ENCODE peak calls at places on chromosomes 16 and 17, in ten cellular contexts. W, B, Y, D, Q, O, X, F, H and Z are unnamed samples.

GRCh38 chr16:80718480-80719220 is 85.7 kb downstream of the CDYL2 start:
- DNase-seq in W (peak), B (no peak), Y (peak), D (peak), Q (no peak), O (no peak), X (peak), F (no peak), H (no peak), Z (no peak)

GRCh38 chr17:51687887-51688286 is 427.5 kb downstream of the UTP18 start:
- DNase-seq in W (no peak), B (no peak), Y (no peak), D (no peak), Q (no peak), O (no peak), X (no peak), F (no peak), H (no peak), Z (no peak)

GRCh38 chr17:78324391-78325075 is 35.3 kb downstream of the SOCS3 start:
- DNase-seq in W (peak), B (no peak), Y (peak), D (peak), Q (peak), O (peak), X (peak), F (peak), H (peak), Z (peak)

GRCh38 chr17:57696050-57696449 is 49.0 kb downstream of the CCDC182 start:
- DNase-seq in W (no peak), B (no peak), Y (no peak), D (no peak), Q (no peak), O (peak), X (no peak), F (no peak), H (no peak), Z (no peak)

GRCh38 chr16:55116165-55116894 is 185.7 kb downstream of the IRX5 start:
- DNase-seq in W (peak), B (no peak), Y (no peak), D (no peak), Q (no peak), O (no peak), X (no peak), F (no peak), H (no peak), Z (no peak)

GRCh38 chr17:79977711-79978544 is 57.7 kb downstream of the TBC1D16 start:
- DNase-seq in W (peak), B (no peak), Y (no peak), D (no peak), Q (no peak), O (no peak), X (peak), F (no peak), H (peak), Z (no peak)

GRCh38 chr17:48610282-48611211 is at the start of gene HOXB7:
- DNase-seq in W (no peak), B (peak), Y (no peak), D (no peak), Q (peak), O (no peak), X (peak), F (peak), H (peak), Z (no peak)

GRCh38 chr16:3863587-3863986 is 16.9 kb downstream of the CREBBP start:
- DNase-seq in W (no peak), B (no peak), Y (no peak), D (no peak), Q (no peak), O (no peak), X (no peak), F (no peak), H (no peak), Z (no peak)

DNA sequence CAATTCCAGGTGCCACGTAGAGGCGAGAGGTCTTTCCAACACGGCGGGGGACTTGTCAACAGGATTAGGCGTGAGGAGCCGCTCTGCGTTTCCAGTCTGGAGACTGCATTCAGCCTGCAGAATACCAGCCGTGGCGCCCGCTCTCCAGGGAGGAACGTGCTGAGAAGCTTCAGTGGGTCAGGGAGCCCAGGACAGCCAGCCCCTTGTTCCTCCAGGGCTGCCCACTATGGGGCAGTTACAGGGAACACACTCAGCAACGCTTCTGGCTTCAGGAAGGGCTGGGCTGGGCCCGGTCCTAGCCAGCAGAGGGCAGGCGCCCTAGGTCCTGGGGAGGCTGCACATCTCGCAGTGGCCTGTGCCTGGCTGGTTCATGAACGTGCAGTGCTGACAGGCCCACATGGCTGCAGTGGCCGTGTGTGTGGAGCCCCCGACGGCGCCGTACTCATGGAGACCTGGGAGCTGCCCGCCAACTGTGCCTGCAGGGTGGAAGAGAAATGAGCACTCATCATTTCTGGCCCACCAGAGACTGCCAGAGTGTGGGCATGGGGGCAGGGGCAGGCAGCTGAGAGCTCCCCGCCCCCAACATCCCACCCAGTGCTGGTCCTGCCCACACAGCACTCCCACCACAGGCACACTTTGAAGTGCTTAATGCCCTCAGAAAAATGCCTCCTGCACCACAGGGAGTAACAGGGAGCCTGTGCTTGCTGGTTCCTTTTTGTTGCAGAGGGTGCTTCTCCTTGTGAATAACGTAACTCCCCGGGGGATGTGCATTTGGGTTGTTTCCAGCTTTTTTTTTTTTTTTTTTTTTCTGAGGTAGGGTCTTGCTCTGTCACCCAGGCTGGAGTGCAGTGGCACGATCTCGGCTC is 7.0 kb upstream of the FAAP100 start:
- DNase-seq in W (no peak), B (no peak), Y (peak), D (peak), Q (no peak), O (no peak), X (peak), F (no peak), H (no peak), Z (no peak)
- TF ChIP-seq CTCF in W (peak), B (peak), Y (peak), D (no peak), Q (no peak), O (peak), X (no peak), F (no peak), H (no peak), Z (peak)

GRCh38 chr17:27747462-27748359 is 52.6 kb downstream of the NOS2 start:
- DNase-seq in W (no peak), B (no peak), Y (no peak), D (peak), Q (no peak), O (peak), X (no peak), F (no peak), H (peak), Z (no peak)
- TF ChIP-seq CTCF in W (peak), B (peak), Y (peak), D (peak), Q (no peak), O (peak), X (no peak), F (peak), H (no peak), Z (no peak)

DNA sequence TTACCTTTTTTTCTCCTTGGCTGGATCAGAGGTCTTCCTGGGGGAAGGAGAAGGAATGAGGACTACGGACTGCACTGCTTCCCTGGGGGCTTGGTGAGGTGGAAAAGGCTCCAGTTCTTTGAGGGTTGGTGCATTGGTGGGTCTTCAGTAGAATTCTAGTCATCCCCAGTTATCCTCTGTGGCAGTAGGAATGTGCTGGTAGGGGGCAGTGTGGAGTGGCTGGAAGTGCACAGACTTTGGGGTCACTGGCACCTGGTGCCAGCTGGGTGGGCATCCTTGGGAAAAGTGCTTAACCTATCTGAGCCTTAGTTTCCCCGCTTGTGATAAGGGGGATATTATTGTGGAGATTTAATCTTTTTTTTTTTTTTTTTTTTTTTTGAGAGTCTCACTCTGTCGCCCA is 6.3 kb downstream of the TAC4 start:
- DNase-seq in W (no peak), B (no peak), Y (no peak), D (no peak), Q (no peak), O (no peak), X (no peak), F (no peak), H (no peak), Z (no peak)
- TF ChIP-seq CTCF in W (no peak), B (no peak), Y (peak), D (no peak), Q (no peak), O (peak), X (no peak), F (no peak), H (no peak), Z (no peak)

DNA sequence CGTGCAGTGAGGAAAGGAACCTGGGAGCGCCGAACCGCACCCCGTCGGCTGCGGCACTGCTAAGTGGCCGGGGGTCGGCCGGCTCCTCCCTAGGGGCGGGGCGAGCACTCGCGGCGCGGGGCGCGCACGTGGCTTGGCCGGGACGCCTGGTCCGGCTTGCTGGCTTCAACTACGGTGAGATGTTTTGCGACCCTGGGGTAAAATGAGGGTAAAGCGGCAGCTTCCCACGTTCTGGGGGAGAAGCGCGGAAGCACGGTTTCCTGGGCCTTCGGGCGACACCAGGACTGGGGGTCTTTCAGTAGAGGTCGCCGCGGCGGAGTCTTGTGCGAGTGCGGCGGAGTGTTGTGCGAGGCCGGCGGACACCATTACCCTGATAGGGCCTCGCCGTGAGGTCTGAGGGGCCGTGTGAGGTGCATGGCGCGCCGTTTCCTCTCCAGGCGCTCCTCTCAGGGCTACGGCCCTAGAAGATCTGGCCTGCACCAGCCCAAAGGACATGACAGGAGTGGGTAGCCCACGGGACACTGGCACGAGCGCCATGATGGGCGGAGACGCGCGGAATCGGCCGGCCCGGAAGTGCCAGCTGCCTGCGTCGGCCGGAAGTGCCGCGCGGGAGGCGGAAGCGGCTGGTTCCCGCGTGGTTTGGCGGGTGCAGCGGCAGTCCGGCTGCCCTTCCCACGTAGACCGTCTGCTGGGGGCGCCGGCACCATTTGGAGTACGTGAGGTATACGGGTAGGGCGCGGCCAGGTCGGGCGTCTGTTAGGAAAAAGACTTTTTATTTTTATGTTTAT is at the start of gene PIGW:
- DNase-seq in W (peak), B (peak), Y (peak), D (peak), Q (peak), O (peak), X (peak), F (peak), H (peak), Z (peak)
- TF ChIP-seq CTCF in W (no peak), B (no peak), Y (no peak), D (no peak), Q (peak), O (no peak), X (no peak), F (peak), H (no peak), Z (no peak)

DNA sequence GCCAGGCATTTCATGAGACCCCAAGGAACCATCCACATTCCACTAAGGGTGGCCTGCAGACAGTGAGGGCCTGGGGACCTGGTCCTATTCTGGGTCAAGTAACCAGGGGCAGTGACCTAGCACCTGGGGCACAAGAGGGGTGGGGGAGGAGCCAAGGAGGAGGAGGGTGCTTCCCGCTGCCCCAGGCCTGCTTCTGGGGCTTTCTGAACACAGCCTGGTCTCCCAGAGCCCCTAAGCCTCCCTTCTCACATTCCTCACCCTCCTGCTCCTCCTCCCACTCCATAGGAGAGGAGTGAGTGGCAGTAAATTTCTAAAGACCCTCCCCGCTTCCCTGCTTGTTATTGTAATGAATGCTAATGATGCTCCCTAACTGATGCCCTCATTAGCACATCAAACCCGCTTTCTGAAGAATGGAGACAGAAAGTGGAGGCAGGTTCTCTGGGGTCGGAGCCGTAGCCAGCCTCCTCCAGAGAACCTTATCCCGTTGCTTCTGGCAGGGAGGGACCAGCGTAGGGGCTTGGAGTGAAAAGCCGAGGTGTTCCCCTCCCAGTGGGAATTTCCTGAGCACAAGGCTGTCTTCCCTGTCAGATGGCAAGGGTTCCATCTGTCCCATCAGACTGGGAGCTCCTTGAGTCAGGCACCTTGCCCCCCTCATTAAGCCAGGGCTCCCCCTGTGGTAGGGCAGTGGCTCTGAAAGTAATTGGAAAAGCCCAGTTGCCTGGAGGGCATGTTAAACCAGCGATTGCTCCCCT is 3.7 kb upstream of the SRCIN1 start:
- DNase-seq in W (no peak), B (no peak), Y (no peak), D (peak), Q (no peak), O (peak), X (no peak), F (no peak), H (no peak), Z (no peak)
- TF ChIP-seq CTCF in W (no peak), B (no peak), Y (peak), D (peak), Q (no peak), O (peak), X (no peak), F (no peak), H (no peak), Z (no peak)

DNA sequence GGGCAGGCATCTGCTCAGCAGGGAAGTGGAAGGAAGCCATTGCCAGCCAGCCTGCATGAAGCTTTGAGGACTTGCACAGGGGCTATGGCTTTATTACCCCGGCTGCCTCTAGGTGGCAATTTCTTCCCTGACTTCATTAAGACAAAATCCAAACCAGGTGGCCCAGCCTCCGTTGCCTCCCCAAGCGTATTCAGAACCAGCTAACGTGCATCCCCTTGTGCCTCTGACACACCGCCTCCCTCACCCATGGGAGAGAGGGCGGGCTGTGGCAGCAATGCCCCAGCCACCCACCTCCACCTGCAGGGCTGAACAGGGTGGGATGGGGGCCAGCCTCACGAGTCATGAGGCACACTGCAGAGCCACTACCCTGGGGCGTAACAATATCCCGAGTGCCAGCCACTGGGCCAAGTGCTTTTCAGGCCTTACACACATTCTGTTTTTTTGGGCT is 6.8 kb downstream of the KIFC3 start:
- DNase-seq in W (peak), B (peak), Y (peak), D (peak), Q (peak), O (peak), X (peak), F (peak), H (no peak), Z (no peak)
- TF ChIP-seq CTCF in W (peak), B (peak), Y (peak), D (peak), Q (peak), O (peak), X (peak), F (peak), H (no peak), Z (peak)

GRCh38 chr16:74280448-74280847 is 16.2 kb upstream of the PSMD7 start:
- DNase-seq in W (no peak), B (no peak), Y (no peak), D (no peak), Q (no peak), O (no peak), X (no peak), F (no peak), H (no peak), Z (no peak)

GRCh38 chr16:74279266-74279665 is 17.3 kb upstream of the PSMD7 start:
- DNase-seq in W (no peak), B (no peak), Y (no peak), D (no peak), Q (no peak), O (no peak), X (no peak), F (no peak), H (no peak), Z (no peak)

GRCh38 chr16:74279805-74280204 is 16.8 kb upstream of the PSMD7 start:
- DNase-seq in W (no peak), B (no peak), Y (no peak), D (no peak), Q (no peak), O (no peak), X (no peak), F (no peak), H (no peak), Z (no peak)

GRCh38 chr16:74271879-74272278 is 24.7 kb upstream of the PSMD7 start:
- DNase-seq in W (no peak), B (no peak), Y (peak), D (no peak), Q (no peak), O (peak), X (no peak), F (no peak), H (no peak), Z (no peak)

GRCh38 chr16:74275031-74275636 is 21.5 kb upstream of the PSMD7 start:
- DNase-seq in W (peak), B (peak), Y (peak), D (no peak), Q (no peak), O (no peak), X (no peak), F (peak), H (no peak), Z (no peak)
- TF ChIP-seq CTCF in W (peak), B (peak), Y (peak), D (no peak), Q (peak), O (peak), X (no peak), F (peak), H (no peak), Z (peak)

GRCh38 chr17:43409131-43409530 is 10.3 kb downstream of the ARL4D start:
- DNase-seq in W (no peak), B (no peak), Y (no peak), D (no peak), Q (no peak), O (no peak), X (peak), F (no peak), H (no peak), Z (no peak)
- TF ChIP-seq CTCF in W (no peak), B (no peak), Y (no peak), D (no peak), Q (no peak), O (no peak), X (no peak), F (no peak), H (no peak), Z (no peak)

GRCh38 chr16:57480127-57480753 is 6.1 kb downstream of the DOK4 start:
- DNase-seq in W (peak), B (no peak), Y (peak), D (no peak), Q (peak), O (no peak), X (peak), F (peak), H (no peak), Z (no peak)
- TF ChIP-seq CTCF in W (no peak), B (no peak), Y (no peak), D (no peak), Q (no peak), O (no peak), X (no peak), F (no peak), H (no peak), Z (no peak)